ENCODE peak calls at places on chromosomes 1 and 21, in five cellular contexts. One of them, this sample, is unnamed.

GRCh38 chr1:108503062-108503740 is 53.1 kb downstream of the NBPF6 start:
- DNase-seq in dorsolateral prefrontal cortex: no peak
- DNase-seq in cardiac fibroblast: peak; percentile 88
- DNase-seq in epithelial cell of esophagus: no peak
- DNase-seq in astrocyte of the spinal cord: peak; percentile 46
- DNase-seq in this sample: peak; percentile 49

GRCh38 chr21:33424214-33424613 is 21.0 kb downstream of the IFNGR2 start:
- DNase-seq in dorsolateral prefrontal cortex: no peak
- DNase-seq in cardiac fibroblast: no peak
- DNase-seq in epithelial cell of esophagus: no peak
- DNase-seq in astrocyte of the spinal cord: no peak
- DNase-seq in this sample: no peak

GRCh38 chr1:165367375-165367993 is 11.0 kb upstream of the LMX1A start:
- DNase-seq in dorsolateral prefrontal cortex: peak; percentile 80
- DNase-seq in cardiac fibroblast: peak; percentile 83
- DNase-seq in epithelial cell of esophagus: peak; percentile 73
- DNase-seq in astrocyte of the spinal cord: peak; percentile 58
- DNase-seq in this sample: peak; percentile 73

GRCh38 chr1:97577613-97578012 is 343.2 kb downstream of the DPYD start:
- DNase-seq in dorsolateral prefrontal cortex: no peak
- DNase-seq in cardiac fibroblast: no peak
- DNase-seq in epithelial cell of esophagus: no peak
- DNase-seq in astrocyte of the spinal cord: no peak
- DNase-seq in this sample: no peak

GRCh38 chr1:79899914-79900313 is 893.4 kb upstream of the ADGRL4 start:
- DNase-seq in dorsolateral prefrontal cortex: no peak
- DNase-seq in cardiac fibroblast: peak; percentile 95
- DNase-seq in epithelial cell of esophagus: peak; percentile 81
- DNase-seq in astrocyte of the spinal cord: peak; percentile 97
- DNase-seq in this sample: peak; percentile 91

GRCh38 chr1:94094466-94095111 is 26.4 kb downstream of the ABCA4 start:
- DNase-seq in dorsolateral prefrontal cortex: peak; percentile 65
- DNase-seq in cardiac fibroblast: peak; percentile 94
- DNase-seq in epithelial cell of esophagus: no peak
- DNase-seq in astrocyte of the spinal cord: peak; percentile 96
- DNase-seq in this sample: peak; percentile 89

GRCh38 chr21:35512321-35512720 is 463.2 kb upstream of the RUNX1 start:
- DNase-seq in dorsolateral prefrontal cortex: no peak
- DNase-seq in cardiac fibroblast: no peak
- DNase-seq in epithelial cell of esophagus: peak; percentile 24
- DNase-seq in astrocyte of the spinal cord: no peak
- DNase-seq in this sample: no peak

GRCh38 chr1:245488346-245489110 is 333.7 kb downstream of the KIF26B start:
- DNase-seq in dorsolateral prefrontal cortex: no peak
- DNase-seq in cardiac fibroblast: no peak
- DNase-seq in epithelial cell of esophagus: no peak
- DNase-seq in astrocyte of the spinal cord: no peak
- DNase-seq in this sample: no peak

GRCh38 chr1:231720652-231721325 is 94.2 kb downstream of the DISC1 start:
- DNase-seq in dorsolateral prefrontal cortex: no peak
- DNase-seq in cardiac fibroblast: no peak
- DNase-seq in epithelial cell of esophagus: no peak
- DNase-seq in astrocyte of the spinal cord: no peak
- DNase-seq in this sample: no peak

GRCh38 chr1:41102653-41103052 is 81.1 kb upstream of the SLFNL1 start:
- DNase-seq in dorsolateral prefrontal cortex: no peak
- DNase-seq in cardiac fibroblast: no peak
- DNase-seq in epithelial cell of esophagus: no peak
- DNase-seq in astrocyte of the spinal cord: no peak
- DNase-seq in this sample: no peak

GRCh38 chr1:9428601-9429368 is 110.5 kb upstream of the SLC25A33 start:
- DNase-seq in dorsolateral prefrontal cortex: peak; percentile 100
- DNase-seq in cardiac fibroblast: peak; percentile 99
- DNase-seq in epithelial cell of esophagus: peak; percentile 100
- DNase-seq in astrocyte of the spinal cord: peak; percentile 99
- DNase-seq in this sample: peak; percentile 98

GRCh38 chr1:244642526-244642925 is 10.4 kb upstream of the DESI2 start:
- DNase-seq in dorsolateral prefrontal cortex: no peak
- DNase-seq in cardiac fibroblast: no peak
- DNase-seq in epithelial cell of esophagus: no peak
- DNase-seq in astrocyte of the spinal cord: no peak
- DNase-seq in this sample: no peak

GRCh38 chr1:178362784-178363183 is 134.0 kb downstream of the CLEC20A start:
- DNase-seq in dorsolateral prefrontal cortex: no peak
- DNase-seq in cardiac fibroblast: peak; percentile 64
- DNase-seq in epithelial cell of esophagus: peak; percentile 47
- DNase-seq in astrocyte of the spinal cord: no peak
- DNase-seq in this sample: no peak

GRCh38 chr1:227351443-227351842 is 33.2 kb upstream of the CDC42BPA start:
- DNase-seq in dorsolateral prefrontal cortex: no peak
- DNase-seq in cardiac fibroblast: peak; percentile 70
- DNase-seq in epithelial cell of esophagus: peak; percentile 62
- DNase-seq in astrocyte of the spinal cord: peak; percentile 16
- DNase-seq in this sample: no peak

GRCh38 chr1:51558375-51558924 is 39.4 kb upstream of the EPS15 start:
- DNase-seq in dorsolateral prefrontal cortex: no peak
- DNase-seq in cardiac fibroblast: peak; percentile 85
- DNase-seq in epithelial cell of esophagus: peak; percentile 91
- DNase-seq in astrocyte of the spinal cord: peak; percentile 34
- DNase-seq in this sample: no peak

GRCh38 chr1:23436520-23437354 is 12.2 kb upstream of the TCEA3 start:
- DNase-seq in dorsolateral prefrontal cortex: no peak
- DNase-seq in cardiac fibroblast: no peak
- DNase-seq in epithelial cell of esophagus: no peak
- DNase-seq in astrocyte of the spinal cord: no peak
- DNase-seq in this sample: no peak

GRCh38 chr1:183635112-183635605 is 424 bp downstream of the ARPC5 start:
- DNase-seq in dorsolateral prefrontal cortex: no peak
- DNase-seq in cardiac fibroblast: peak; percentile 34
- DNase-seq in epithelial cell of esophagus: peak; percentile 39
- DNase-seq in astrocyte of the spinal cord: no peak
- DNase-seq in this sample: no peak

GRCh38 chr21:22421416-22422190 is 1423.4 kb downstream of the NCAM2 start:
- DNase-seq in dorsolateral prefrontal cortex: no peak
- DNase-seq in cardiac fibroblast: no peak
- DNase-seq in epithelial cell of esophagus: no peak
- DNase-seq in astrocyte of the spinal cord: no peak
- DNase-seq in this sample: no peak

GRCh38 chr1:54297596-54298283 is 97.8 kb downstream of the MRPL37 start:
- DNase-seq in dorsolateral prefrontal cortex: peak; percentile 87
- DNase-seq in cardiac fibroblast: no peak
- DNase-seq in epithelial cell of esophagus: no peak
- DNase-seq in astrocyte of the spinal cord: no peak
- DNase-seq in this sample: no peak

GRCh38 chr1:85581802-85582686 is 1.5 kb downstream of the CCN1 start:
- DNase-seq in dorsolateral prefrontal cortex: no peak
- DNase-seq in cardiac fibroblast: peak; percentile 88
- DNase-seq in epithelial cell of esophagus: peak; percentile 90
- DNase-seq in astrocyte of the spinal cord: peak; percentile 82
- DNase-seq in this sample: no peak
- TF ChIP-seq CTCF in dorsolateral prefrontal cortex: peak; percentile 42
- TF ChIP-seq CTCF in cardiac fibroblast: peak; percentile 55
- TF ChIP-seq CTCF in epithelial cell of esophagus: peak; percentile 71
- TF ChIP-seq CTCF in astrocyte of the spinal cord: peak; percentile 53
- TF ChIP-seq CTCF in this sample: peak; percentile 40

GRCh38 chr1:45545019-45545493 is 5.6 kb upstream of the AKR1A1 start:
- DNase-seq in dorsolateral prefrontal cortex: no peak
- DNase-seq in cardiac fibroblast: no peak
- DNase-seq in epithelial cell of esophagus: peak; percentile 50
- DNase-seq in astrocyte of the spinal cord: no peak
- DNase-seq in this sample: no peak

GRCh38 chr1:45545553-45546310 is 4.9 kb upstream of the AKR1A1 start:
- DNase-seq in dorsolateral prefrontal cortex: no peak
- DNase-seq in cardiac fibroblast: no peak
- DNase-seq in epithelial cell of esophagus: no peak
- DNase-seq in astrocyte of the spinal cord: no peak
- DNase-seq in this sample: no peak

GRCh38 chr1:45544530-45544929 is 6.1 kb upstream of the AKR1A1 start:
- DNase-seq in dorsolateral prefrontal cortex: no peak
- DNase-seq in cardiac fibroblast: no peak
- DNase-seq in epithelial cell of esophagus: no peak
- DNase-seq in astrocyte of the spinal cord: no peak
- DNase-seq in this sample: no peak

GRCh38 chr1:45542591-45542990 is 8.0 kb upstream of the AKR1A1 start:
- DNase-seq in dorsolateral prefrontal cortex: no peak
- DNase-seq in cardiac fibroblast: no peak
- DNase-seq in epithelial cell of esophagus: no peak
- DNase-seq in astrocyte of the spinal cord: no peak
- DNase-seq in this sample: no peak

DNA sequence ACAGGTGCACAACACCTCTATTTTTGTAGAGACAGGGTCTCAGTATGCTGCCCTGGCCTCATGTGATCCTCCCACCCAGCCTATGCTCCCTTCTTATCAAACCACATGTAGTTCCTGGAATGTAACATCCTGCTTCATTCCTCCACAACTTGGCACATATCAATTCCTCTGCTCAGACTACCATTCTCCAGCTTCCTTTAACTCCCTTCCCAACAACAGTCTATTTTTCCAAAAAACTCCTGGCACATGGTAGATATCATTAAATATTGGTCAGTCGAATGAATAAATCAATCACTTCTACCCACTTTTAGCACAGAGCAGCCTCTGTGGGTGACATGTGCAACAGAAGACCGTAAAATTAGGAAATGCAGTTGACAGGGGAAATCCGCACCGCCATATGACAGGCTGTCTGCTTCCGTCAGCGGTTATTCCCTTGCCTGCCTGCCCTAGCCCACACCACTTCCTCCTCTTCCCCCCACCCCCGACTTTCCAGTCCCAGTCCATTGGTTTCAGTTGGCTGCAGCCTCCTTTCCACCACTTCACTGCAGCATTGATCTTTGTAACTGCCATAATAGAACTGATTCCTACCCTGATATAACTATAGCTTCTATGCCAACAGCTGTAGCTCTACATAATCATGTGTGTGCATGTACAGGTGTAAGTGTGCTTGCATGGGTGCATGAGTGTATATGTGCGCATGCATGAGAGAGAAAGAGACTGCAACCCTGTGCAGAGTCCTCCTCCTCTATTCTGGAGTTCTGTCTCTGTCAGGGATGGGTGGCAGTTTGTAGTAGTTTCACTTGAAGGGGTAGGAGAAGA is 6.8 kb upstream of the AKR1A1 start:
- DNase-seq in dorsolateral prefrontal cortex: peak; percentile 18
- DNase-seq in cardiac fibroblast: peak; percentile 42
- DNase-seq in epithelial cell of esophagus: no peak
- DNase-seq in astrocyte of the spinal cord: no peak
- DNase-seq in this sample: no peak
- H3K4me3 ChIP-seq in dorsolateral prefrontal cortex: no peak overlapping the region
- H3K4me3 ChIP-seq in cardiac fibroblast: no peak overlapping the region
- H3K4me3 ChIP-seq in epithelial cell of esophagus: no peak overlapping the region
- H3K4me3 ChIP-seq in astrocyte of the spinal cord: no peak overlapping the region
- H3K4me3 ChIP-seq in this sample: no peak overlapping the region

DNA sequence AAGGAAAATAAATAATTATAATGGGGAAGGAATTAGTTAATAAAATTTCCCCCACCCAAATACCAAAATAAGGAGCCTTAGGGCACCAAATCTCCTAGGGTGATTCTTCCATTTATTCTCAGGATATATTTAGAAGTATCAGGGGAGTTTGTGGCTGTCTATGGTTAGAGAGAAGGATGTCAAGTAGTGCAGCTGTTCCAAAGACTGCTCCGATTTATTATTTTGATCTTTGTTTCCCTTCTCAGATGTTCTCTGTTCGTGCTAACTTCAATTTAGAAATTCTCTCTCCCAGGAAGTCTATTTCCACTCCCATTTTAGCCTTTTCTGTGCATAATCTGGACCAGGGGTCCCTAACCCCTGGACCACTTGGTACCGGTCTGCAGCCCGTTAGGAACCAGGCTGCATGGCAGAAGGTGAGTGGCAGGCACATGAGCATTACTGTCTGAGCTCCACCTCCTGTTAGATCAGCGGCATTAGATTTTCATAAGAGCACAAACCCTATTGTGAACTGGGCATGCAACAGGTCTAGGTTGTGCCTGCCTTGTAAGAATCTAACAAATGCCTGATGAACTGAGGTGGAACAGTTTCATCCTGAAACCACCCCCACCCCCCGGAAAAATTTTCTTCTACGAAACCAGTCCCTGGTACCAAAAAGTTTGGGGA is 9.3 kb upstream of the MAST2 start:
- DNase-seq in dorsolateral prefrontal cortex: no peak
- DNase-seq in cardiac fibroblast: no peak
- DNase-seq in epithelial cell of esophagus: no peak
- DNase-seq in astrocyte of the spinal cord: no peak
- DNase-seq in this sample: no peak
- TF ChIP-seq CTCF in dorsolateral prefrontal cortex: no peak
- TF ChIP-seq CTCF in cardiac fibroblast: no peak
- TF ChIP-seq CTCF in epithelial cell of esophagus: no peak
- TF ChIP-seq CTCF in astrocyte of the spinal cord: no peak
- TF ChIP-seq CTCF in this sample: no peak

GRCh38 chr1:223707270-223708000 is 4.9 kb upstream of the CAPN2 start:
- DNase-seq in dorsolateral prefrontal cortex: no peak
- DNase-seq in cardiac fibroblast: peak; percentile 95
- DNase-seq in epithelial cell of esophagus: peak; percentile 97
- DNase-seq in astrocyte of the spinal cord: peak; percentile 98
- DNase-seq in this sample: peak; percentile 95
- H3K4me3 ChIP-seq in dorsolateral prefrontal cortex: no peak overlapping the region
- H3K4me3 ChIP-seq in cardiac fibroblast: peak overlapping the region; percentile 22
- H3K4me3 ChIP-seq in epithelial cell of esophagus: no peak overlapping the region
- H3K4me3 ChIP-seq in astrocyte of the spinal cord: no peak overlapping the region
- H3K4me3 ChIP-seq in this sample: no peak overlapping the region

DNA sequence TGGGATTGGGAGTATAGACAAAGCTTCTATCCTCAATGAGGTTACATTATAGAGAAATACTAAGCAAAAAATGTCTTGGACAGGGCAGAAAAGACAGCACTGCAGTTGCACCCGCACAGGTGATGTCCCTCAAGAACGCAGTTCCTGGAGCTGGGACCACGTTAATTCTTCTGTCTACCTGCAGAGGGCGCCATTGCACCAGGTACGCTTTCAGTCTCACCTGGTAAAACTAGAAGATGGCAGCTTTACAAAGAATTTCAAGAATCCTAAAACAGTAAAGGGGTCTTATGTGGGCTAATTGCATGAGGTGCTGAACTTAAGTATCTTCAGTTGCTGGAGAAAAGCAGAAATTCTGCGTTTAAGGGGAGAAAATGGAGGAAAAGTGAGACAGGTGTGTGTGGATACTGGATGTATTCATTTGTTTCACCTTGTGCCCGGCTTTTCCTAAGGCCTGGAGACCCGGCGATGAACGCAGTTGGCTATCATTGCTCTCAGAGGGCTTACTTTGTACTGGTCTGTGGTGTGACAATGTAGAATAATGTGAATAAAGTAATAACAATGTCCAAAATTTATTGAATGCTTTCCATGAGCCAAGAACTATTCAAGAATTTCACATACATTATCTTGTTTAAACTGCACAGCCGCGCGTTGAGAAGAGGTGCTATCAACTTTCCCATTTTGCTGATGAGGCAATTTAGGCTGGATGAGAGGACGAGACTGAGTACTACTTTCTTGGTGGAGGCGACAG is 276.3 kb upstream of the GREM2 start:
- DNase-seq in dorsolateral prefrontal cortex: no peak
- DNase-seq in cardiac fibroblast: no peak
- DNase-seq in epithelial cell of esophagus: peak; percentile 55
- DNase-seq in astrocyte of the spinal cord: peak; percentile 2
- DNase-seq in this sample: no peak
- TF ChIP-seq CTCF in dorsolateral prefrontal cortex: peak; percentile 64
- TF ChIP-seq CTCF in cardiac fibroblast: peak; percentile 63
- TF ChIP-seq CTCF in epithelial cell of esophagus: peak; percentile 58
- TF ChIP-seq CTCF in astrocyte of the spinal cord: peak; percentile 72
- TF ChIP-seq CTCF in this sample: peak; percentile 72

This sample was measured in astrocyte of the cerebellum.